ENCODE peak calls at places on chromosomes 11 and 22, in four cellular contexts. H is K562, B is OCI-LY7, V is osteoblast. I is an unnamed sample.

GRCh38 chr22:33874206-33874605 is 46.1 kb downstream of the LARGE1 start:
- DNase-seq in B (no peak), H (no peak), V (no peak), I (no peak)

GRCh38 chr22:17281026-17281809 is 62.0 kb upstream of the ADA2 start:
- DNase-seq in B (no peak), V (no peak), H (no peak), I (no peak)

GRCh38 chr11:66706989-66707388 is 22.0 kb downstream of the SPTBN2 start:
- DNase-seq in B (no peak), H (no peak), V (peak), I (no peak)

GRCh38 chr11:61495801-61496601 is 12.5 kb upstream of the LRRC10B start:
- DNase-seq in B (no peak), H (no peak), V (peak), I (no peak)

GRCh38 chr22:44659140-44659539 is 42.9 kb upstream of the PRR5 start:
- DNase-seq in H (no peak), B (no peak), V (peak), I (no peak)

GRCh38 chr11:126716456-126717083 is 284.0 kb downstream of the KIRREL3 start:
- DNase-seq in H (peak), B (peak), V (no peak), I (peak)

GRCh38 chr11:80103149-80103859 is 662.5 kb upstream of the TENM4 start:
- DNase-seq in H (no peak), B (no peak), V (peak), I (peak)

GRCh38 chr11:33777906-33778305 is 3.6 kb upstream of the FBXO3 start:
- DNase-seq in V (no peak), B (peak), H (no peak), I (no peak)

GRCh38 chr11:33471541-33471940 is 214.4 kb downstream of the HIPK3 start:
- DNase-seq in H (no peak), B (no peak), V (no peak), I (no peak)

GRCh38 chr11:34274712-34275398 is 83.0 kb downstream of the ABTB2 start:
- DNase-seq in B (no peak), V (peak), H (no peak), I (peak)

GRCh38 chr11:116680349-116681125 is 92.2 kb downstream of the BUD13 start:
- DNase-seq in V (no peak), H (no peak), B (no peak), I (no peak)

GRCh38 chr11:68862426-68862825 is 20.7 kb upstream of the CPT1A start:
- DNase-seq in V (no peak), B (no peak), H (no peak), I (no peak)

GRCh38 chr11:19511413-19512183 is 201.0 kb upstream of the NAV2 start:
- DNase-seq in H (no peak), B (no peak), V (no peak), I (no peak)

GRCh38 chr22:37951305-37951704 is 2.1 kb downstream of the C22orf23 start:
- DNase-seq in V (no peak), H (peak), B (no peak), I (no peak)
- TF ChIP-seq CTCF in V (peak), H (peak), B (no peak), I (no peak)

DNA sequence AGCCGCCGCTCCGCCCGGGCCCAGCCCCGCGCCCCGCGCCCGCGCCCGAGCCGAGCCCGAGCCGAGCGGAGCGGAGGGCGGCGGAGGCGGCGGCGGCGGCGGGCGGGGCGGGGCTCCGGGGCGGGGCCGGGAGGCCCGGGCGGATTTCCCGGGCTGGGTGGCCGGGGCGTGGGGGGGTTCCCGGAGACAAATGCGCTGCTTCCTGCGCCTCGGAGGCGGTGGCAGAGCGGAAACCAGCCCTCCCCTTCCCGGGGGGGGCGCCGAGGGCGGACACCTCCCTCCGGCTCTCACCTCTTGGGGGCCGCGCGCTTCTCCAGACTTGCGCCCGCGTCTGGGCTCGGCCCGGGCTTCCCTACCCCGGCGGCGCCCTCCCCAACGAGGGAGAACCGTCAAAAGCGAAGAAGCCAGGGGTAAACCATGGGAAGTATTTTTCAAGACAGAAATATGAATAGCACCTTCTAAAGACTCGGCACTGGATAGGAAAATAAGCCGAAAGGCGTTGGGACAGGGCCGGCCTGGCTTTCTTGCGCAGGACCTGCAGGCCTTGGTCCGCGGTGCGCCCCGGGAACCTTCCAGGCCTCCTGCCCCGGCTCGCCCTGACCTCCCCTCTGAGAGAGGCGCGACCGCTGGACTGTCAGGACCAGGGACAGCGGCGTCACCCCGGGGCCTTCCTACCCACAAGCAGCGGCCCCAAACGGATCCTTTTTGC is at the start of gene MAPK11:
- DNase-seq in B (peak), V (peak), H (peak), I (peak)
- H2AFZ ChIP-seq in B (peak), V (no peak), H (no peak), I (peak)

GRCh38 chr11:10518123-10518522 is 22.9 kb downstream of the RNF141 start:
- DNase-seq in B (no peak), H (no peak), V (no peak), I (no peak)

GRCh38 chr11:10522276-10522675 is 18.7 kb downstream of the RNF141 start:
- DNase-seq in V (no peak), H (no peak), B (no peak), I (no peak)

GRCh38 chr11:10520562-10520961 is 20.4 kb downstream of the RNF141 start:
- DNase-seq in V (no peak), B (no peak), H (no peak), I (no peak)

GRCh38 chr11:10519630-10520029 is 21.4 kb downstream of the RNF141 start:
- DNase-seq in H (no peak), B (no peak), V (no peak), I (no peak)

GRCh38 chr11:10518891-10519290 is 22.1 kb downstream of the RNF141 start:
- DNase-seq in V (no peak), H (no peak), B (no peak), I (no peak)
- TF ChIP-seq CTCF in V (no peak), H (no peak), B (no peak), I (no peak)

GRCh38 chr11:112357488-112357887 is 96.8 kb upstream of the PLET1 start:
- DNase-seq in V (no peak), H (no peak), B (no peak), I (no peak)
- H2AFZ ChIP-seq in V (no peak), H (no peak), B (no peak), I (no peak)

GRCh38 chr11:131504199-131504949 is 134.0 kb downstream of the NTM start:
- DNase-seq in V (no peak), H (no peak), B (peak), I (no peak)
- TF ChIP-seq CTCF in V (no peak), H (no peak), B (peak), I (peak)

GRCh38 chr22:31607696-31608095 is 54.3 kb downstream of the PISD start:
- DNase-seq in H (no peak), B (no peak), V (peak), I (no peak)
- H2AFZ ChIP-seq in H (no peak), B (no peak), V (no peak), I (no peak)

DNA sequence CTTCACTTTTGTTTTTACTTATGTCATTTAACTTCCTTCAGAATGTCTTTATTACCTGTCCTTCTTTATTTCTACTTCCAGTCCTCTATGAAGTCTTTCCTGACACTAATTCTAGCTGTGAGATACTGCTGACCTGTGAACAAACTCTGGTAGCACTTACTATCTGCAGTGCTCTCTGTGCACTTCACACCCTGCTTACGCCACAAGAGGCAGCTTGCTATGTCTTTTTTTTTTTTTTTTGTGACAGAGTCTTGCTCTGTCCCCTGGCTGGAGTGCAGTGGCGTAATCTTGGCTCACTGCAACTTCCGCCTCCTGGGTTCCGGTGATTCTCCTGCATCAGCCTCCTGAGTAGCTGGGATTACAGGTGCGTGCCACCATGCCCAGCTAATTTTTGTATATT is 10.7 kb downstream of the STIM1 start:
- DNase-seq in B (peak), H (peak), V (no peak), I (no peak)
- TF ChIP-seq CTCF in B (peak), H (peak), V (no peak), I (no peak)

DNA sequence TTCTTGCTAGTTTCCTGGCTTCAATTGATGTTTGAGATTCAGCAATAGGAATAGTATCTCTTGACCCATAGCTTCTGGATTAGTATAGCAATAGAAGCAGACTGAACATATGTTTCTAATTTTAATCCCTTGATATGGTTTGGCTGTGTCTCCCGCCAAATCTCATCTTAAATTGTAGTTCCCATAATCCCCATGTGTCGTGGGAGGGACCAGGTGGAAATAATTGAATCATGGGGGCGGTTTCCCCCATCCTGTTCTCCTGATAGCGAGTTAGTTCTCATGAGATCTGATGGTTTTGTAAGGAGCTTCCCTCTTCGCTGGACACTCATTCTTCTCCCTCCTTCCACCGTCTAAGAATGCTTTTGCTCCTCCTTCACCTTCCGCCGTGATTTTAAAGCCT is 20.1 kb upstream of the SLN start:
- DNase-seq in H (no peak), V (no peak), B (no peak), I (no peak)
- H2AFZ ChIP-seq in H (no peak), V (no peak), B (no peak), I (no peak)

GRCh38 chr22:32699686-32700085 is 101.8 kb upstream of the TIMP3 start:
- DNase-seq in V (no peak), B (no peak), H (no peak), I (peak)
- TF ChIP-seq CTCF in V (no peak), B (no peak), H (no peak), I (no peak)

DNA sequence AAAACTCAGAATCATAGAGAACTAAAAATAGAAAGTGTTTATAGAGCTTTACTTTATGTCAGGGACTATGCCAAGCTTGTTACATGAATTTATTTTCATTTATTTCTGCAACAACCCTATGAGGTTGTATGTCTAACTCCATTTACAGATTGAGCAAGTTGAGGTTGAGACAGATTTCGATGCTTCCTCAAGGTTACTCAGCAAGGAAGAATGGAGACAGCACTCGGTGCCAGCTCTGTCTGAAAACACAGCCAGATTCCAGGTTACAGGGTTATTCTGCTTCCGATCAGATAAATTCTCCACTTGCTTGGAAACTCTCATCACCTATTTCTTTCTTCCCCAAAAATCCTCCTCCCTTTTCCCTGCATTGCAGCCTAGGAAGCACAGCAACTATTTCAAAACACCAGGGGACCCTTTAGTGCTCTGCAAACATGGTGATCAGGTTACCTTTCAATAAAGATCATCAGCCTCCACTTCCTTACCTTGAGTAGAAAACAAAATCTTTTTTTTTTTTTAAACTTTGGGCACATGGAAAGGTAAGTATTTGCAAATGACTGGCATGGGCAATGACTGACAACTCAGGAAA is 7.0 kb downstream of the MMP3 start:
- DNase-seq in H (no peak), V (peak), B (no peak), I (peak)
- H2AFZ ChIP-seq in H (no peak), V (no peak), B (no peak), I (no peak)